ENCODE peak calls at places on chromosomes 2 and 18, in seven cellular contexts. N is effector memory CD4-positive, alpha-beta T cell; A is NCI-H2171; E is stimulated activated CD8-positive, alpha-beta memory T cell treated with anti-CD3 and anti-CD28 coated beads, Interleukin-7, amount 100 ng/mL, for 1 hour; W is Daoy; K is islet precursor cell; Z is T-helper 1 cell. U is an unnamed sample.

GRCh38 chr2:156124458-156124857 is 208.1 kb downstream of the NR4A2 start:
- DNase-seq in N (no peak), A (no peak), E (no peak), W (no peak), K (no peak), Z (no peak), U (no peak)

GRCh38 chr2:181771355-181771754 is 91.0 kb upstream of the NEUROD1 start:
- DNase-seq in N (no peak), A (no peak), E (no peak), W (no peak), K (no peak), Z (no peak), U (no peak)

GRCh38 chr2:47214990-47215389 is 59.9 kb upstream of the STPG4 start:
- DNase-seq in N (no peak), A (no peak), E (no peak), W (no peak), K (peak; percentile 44), Z (no peak), U (no peak)

GRCh38 chr18:58223717-58224424 is 179.8 kb downstream of the NEDD4L start:
- DNase-seq in N (no peak), A (no peak), E (no peak), W (peak; percentile 90), K (peak; percentile 91), Z (no peak), U (peak; percentile 80)

GRCh38 chr2:191304939-191305875 is 60.0 kb downstream of the MYO1B start:
- DNase-seq in N (no peak), A (peak; percentile 79), E (no peak), W (no peak), K (no peak), Z (no peak), U (no peak)

GRCh38 chr2:101779652-101780051 is 82.1 kb downstream of the MAP4K4 start:
- DNase-seq in N (no peak), A (no peak), E (no peak), W (no peak), K (no peak), Z (no peak), U (no peak)

GRCh38 chr18:11976463-11976862 is 4.8 kb upstream of the IMPA2 start:
- DNase-seq in N (no peak), A (no peak), E (no peak), W (no peak), K (no peak), Z (no peak), U (no peak)

GRCh38 chr2:120791961-120792295 is 56.3 kb downstream of the GLI2 start:
- DNase-seq in N (no peak), A (no peak), E (no peak), W (peak; percentile 67), K (peak; percentile 87), Z (no peak), U (no peak)

GRCh38 chr2:126827371-126827770 is 71.3 kb upstream of the TEX51 start:
- DNase-seq in N (no peak), A (no peak), E (no peak), W (no peak), K (no peak), Z (no peak), U (no peak)

GRCh38 chr18:37161491-37161890 is 332.6 kb downstream of the KIAA1328 start:
- DNase-seq in N (no peak), A (no peak), E (no peak), W (no peak), K (no peak), Z (no peak), U (no peak)

GRCh38 chr2:207762146-207762545 is 7.6 kb downstream of the FZD5 start:
- DNase-seq in N (no peak), A (no peak), E (no peak), W (no peak), K (no peak), Z (no peak), U (no peak)

GRCh38 chr2:226763320-226763719 is 36.3 kb downstream of the IRS1 start:
- DNase-seq in N (no peak), A (no peak), E (no peak), W (no peak), K (no peak), Z (no peak), U (no peak)

GRCh38 chr2:223084873-223085272 is 32.9 kb downstream of the KCNE4 start:
- DNase-seq in N (no peak), A (no peak), E (no peak), W (peak; percentile 27), K (peak; percentile 90), Z (no peak), U (no peak)

GRCh38 chr18:59150236-59150635 is 10.6 kb downstream of the SEC11C start:
- DNase-seq in N (no peak), A (no peak), E (no peak), W (no peak), K (no peak), Z (no peak), U (no peak)

U was measured in NCI-H510A treated with DMSO at 0.1 percent for 48 hours.